ENCODE peak calls at places on chromosomes 7 and 10, in five cellular contexts. One of them, this sample, is unnamed.

GRCh38 chr10:110710621-110711020 is 66.5 kb downstream of the RBM20 start:
- DNase-seq in colonic mucosa: no peak
- DNase-seq in A549: no peak
- DNase-seq in neural progenitor cell: no peak
- DNase-seq in T-helper 9 cell: no peak
- DNase-seq in this sample: no peak

GRCh38 chr10:70479626-70480253 is 1.2 kb downstream of the PALD1 start:
- DNase-seq in A549: no peak
- DNase-seq in T-helper 9 cell: no peak
- DNase-seq in neural progenitor cell: no peak
- DNase-seq in colonic mucosa: no peak
- DNase-seq in this sample: no peak

GRCh38 chr7:49893131-49893530 is 119.7 kb downstream of the VWC2 start:
- DNase-seq in A549: no peak
- DNase-seq in T-helper 9 cell: no peak
- DNase-seq in neural progenitor cell: no peak
- DNase-seq in colonic mucosa: no peak
- DNase-seq in this sample: no peak

GRCh38 chr7:110386006-110386405 is 704.9 kb upstream of the LRRN3 start:
- DNase-seq in neural progenitor cell: no peak
- DNase-seq in A549: no peak
- DNase-seq in T-helper 9 cell: no peak
- DNase-seq in colonic mucosa: no peak
- DNase-seq in this sample: no peak

GRCh38 chr10:115432188-115432819 is 339.1 kb downstream of the ATRNL1 start:
- DNase-seq in A549: peak
- DNase-seq in neural progenitor cell: peak
- DNase-seq in colonic mucosa: no peak
- DNase-seq in T-helper 9 cell: no peak
- DNase-seq in this sample: peak

GRCh38 chr10:50862719-50863118 is 22.7 kb downstream of the A1CF start:
- DNase-seq in neural progenitor cell: no peak
- DNase-seq in T-helper 9 cell: no peak
- DNase-seq in A549: no peak
- DNase-seq in colonic mucosa: no peak
- DNase-seq in this sample: no peak

GRCh38 chr7:24580283-24580946 is 7.2 kb downstream of the PALS2 start:
- DNase-seq in colonic mucosa: no peak
- DNase-seq in neural progenitor cell: no peak
- DNase-seq in T-helper 9 cell: no peak
- DNase-seq in A549: no peak
- DNase-seq in this sample: no peak

GRCh38 chr10:87589653-87590052 is 70.0 kb upstream of the PAPSS2 start:
- DNase-seq in T-helper 9 cell: no peak
- DNase-seq in colonic mucosa: no peak
- DNase-seq in A549: no peak
- DNase-seq in neural progenitor cell: no peak
- DNase-seq in this sample: peak

GRCh38 chr10:91613411-91614253 is 19.2 kb downstream of the PPP1R3C start:
- DNase-seq in T-helper 9 cell: no peak
- DNase-seq in neural progenitor cell: no peak
- DNase-seq in colonic mucosa: no peak
- DNase-seq in A549: peak
- DNase-seq in this sample: peak

GRCh38 chr7:104267701-104268368 is 60.0 kb upstream of the ORC5 start:
- DNase-seq in neural progenitor cell: no peak
- DNase-seq in colonic mucosa: no peak
- DNase-seq in A549: peak
- DNase-seq in T-helper 9 cell: no peak
- DNase-seq in this sample: peak

GRCh38 chr10:124149681-124150080 is 56.3 kb upstream of the CHST15 start:
- DNase-seq in T-helper 9 cell: no peak
- DNase-seq in neural progenitor cell: peak
- DNase-seq in A549: no peak
- DNase-seq in colonic mucosa: no peak
- DNase-seq in this sample: no peak

GRCh38 chr7:142375710-142376313 is 118.0 kb upstream of the PRSS58 start:
- DNase-seq in neural progenitor cell: peak
- DNase-seq in A549: no peak
- DNase-seq in T-helper 9 cell: no peak
- DNase-seq in colonic mucosa: no peak
- DNase-seq in this sample: no peak

GRCh38 chr7:43108255-43109011 is 4.0 kb upstream of the HECW1 start:
- DNase-seq in A549: peak
- DNase-seq in neural progenitor cell: peak
- DNase-seq in T-helper 9 cell: no peak
- DNase-seq in colonic mucosa: peak
- DNase-seq in this sample: peak

GRCh38 chr7:18345641-18346234 is 149.8 kb upstream of the HDAC9 start:
- DNase-seq in colonic mucosa: peak
- DNase-seq in A549: peak
- DNase-seq in T-helper 9 cell: no peak
- DNase-seq in neural progenitor cell: peak
- DNase-seq in this sample: peak

GRCh38 chr10:109895095-109895818 is 28.1 kb downstream of the XPNPEP1 start:
- DNase-seq in colonic mucosa: peak
- DNase-seq in A549: no peak
- DNase-seq in T-helper 9 cell: no peak
- DNase-seq in neural progenitor cell: no peak
- DNase-seq in this sample: peak

GRCh38 chr7:136039577-136040345 is 62.6 kb upstream of the MTPN start:
- DNase-seq in colonic mucosa: no peak
- DNase-seq in A549: no peak
- DNase-seq in T-helper 9 cell: no peak
- DNase-seq in neural progenitor cell: no peak
- DNase-seq in this sample: no peak

GRCh38 chr7:107538001-107538400 is 25.7 kb downstream of the COG5 start:
- DNase-seq in A549: no peak
- DNase-seq in T-helper 9 cell: no peak
- DNase-seq in colonic mucosa: peak
- DNase-seq in neural progenitor cell: no peak
- DNase-seq in this sample: no peak

GRCh38 chr7:47600199-47601118 is 18.5 kb upstream of the TNS3 start:
- DNase-seq in T-helper 9 cell: no peak
- DNase-seq in A549: no peak
- DNase-seq in neural progenitor cell: no peak
- DNase-seq in colonic mucosa: no peak
- DNase-seq in this sample: peak

GRCh38 chr10:57696641-57697040 is 571.1 kb downstream of the IPMK start:
- DNase-seq in T-helper 9 cell: no peak
- DNase-seq in neural progenitor cell: no peak
- DNase-seq in colonic mucosa: no peak
- DNase-seq in A549: peak
- DNase-seq in this sample: peak

GRCh38 chr10:87092356-87092860 is 2.2 kb downstream of the GLUD1 start:
- DNase-seq in T-helper 9 cell: no peak
- DNase-seq in neural progenitor cell: peak
- DNase-seq in colonic mucosa: no peak
- DNase-seq in A549: no peak
- DNase-seq in this sample: peak

GRCh38 chr10:4095171-4095570 is 310.2 kb upstream of the KLF6 start:
- DNase-seq in T-helper 9 cell: no peak
- DNase-seq in colonic mucosa: no peak
- DNase-seq in neural progenitor cell: no peak
- DNase-seq in A549: no peak
- DNase-seq in this sample: no peak

GRCh38 chr10:133025558-133026090 is 62.1 kb upstream of the ADGRA1 start:
- DNase-seq in T-helper 9 cell: no peak
- DNase-seq in colonic mucosa: no peak
- DNase-seq in neural progenitor cell: no peak
- DNase-seq in A549: no peak
- DNase-seq in this sample: no peak

GRCh38 chr7:11835260-11835659 is 3.3 kb upstream of the THSD7A start:
- DNase-seq in neural progenitor cell: no peak
- DNase-seq in colonic mucosa: no peak
- DNase-seq in A549: no peak
- DNase-seq in T-helper 9 cell: no peak
- DNase-seq in this sample: no peak

GRCh38 chr7:38296059-38296857 is 22.8 kb upstream of the TARP start:
- DNase-seq in neural progenitor cell: no peak
- DNase-seq in A549: no peak
- DNase-seq in colonic mucosa: no peak
- DNase-seq in T-helper 9 cell: no peak
- DNase-seq in this sample: no peak

GRCh38 chr10:1158066-1158465 is 101.9 kb downstream of the WDR37 start:
- DNase-seq in neural progenitor cell: no peak
- DNase-seq in T-helper 9 cell: no peak
- DNase-seq in A549: no peak
- DNase-seq in colonic mucosa: no peak
- DNase-seq in this sample: no peak